ENCODE peak calls at places on chromosomes 6 and 20, in four cellular contexts. D, P, G and Z are unnamed samples.

GRCh38 chr6:56821005-56821432 is 133.9 kb upstream of the BEND6 start:
- DNase-seq in D (no peak), P (no peak), G (no peak), Z (no peak)

GRCh38 chr6:39823187-39823815 is 31.1 kb downstream of the DAAM2 start:
- DNase-seq in D (peak; percentile 52), P (no peak), G (no peak), Z (no peak)

GRCh38 chr20:63782521-63782971 is 43.0 kb downstream of the SLC2A4RG start:
- DNase-seq in D (no peak), P (no peak), G (no peak), Z (no peak)

GRCh38 chr20:52346797-52347196 is 155.2 kb upstream of the ZFP64 start:
- DNase-seq in D (no peak), P (no peak), G (no peak), Z (no peak)

GRCh38 chr6:29853245-29853644 is 25.6 kb downstream of the HLA-G start:
- DNase-seq in D (no peak), P (no peak), G (no peak), Z (no peak)

GRCh38 chr20:2652724-2653510 is 485 bp downstream of the NOP56 start:
- DNase-seq in D (peak; percentile 20), P (peak; percentile 55), G (peak; percentile 48), Z (no peak)

GRCh38 chr6:4567141-4567540 is 209.1 kb upstream of the CDYL start:
- DNase-seq in D (no peak), P (no peak), G (no peak), Z (no peak)

GRCh38 chr20:17641520-17641964 is 40.5 kb downstream of the RRBP1 start:
- DNase-seq in D (no peak), P (no peak), G (no peak), Z (no peak)

GRCh38 chr20:58546312-58546711 is 31.1 kb upstream of the APCDD1L start:
- DNase-seq in D (no peak), P (no peak), G (no peak), Z (no peak)

GRCh38 chr6:84967389-84967788 is 203.0 kb upstream of the TBX18 start:
- DNase-seq in D (peak; percentile 17), P (peak; percentile 29), G (peak; percentile 10), Z (no peak)

GRCh38 chr20:48157970-48158369 is 372.7 kb upstream of the SULF2 start:
- DNase-seq in D (peak; percentile 35), P (no peak), G (no peak), Z (no peak)

GRCh38 chr20:13613917-13614316 is 24.8 kb downstream of the TASP1 start:
- DNase-seq in D (no peak), P (no peak), G (no peak), Z (no peak)

GRCh38 chr20:22106308-22106938 is 401.0 kb downstream of the PAX1 start:
- DNase-seq in D (peak; percentile 33), P (peak; percentile 43), G (peak; percentile 18), Z (no peak)

GRCh38 chr6:155495011-155495768 is 39.6 kb upstream of the NOX3 start:
- DNase-seq in D (peak; percentile 32), P (peak; percentile 51), G (peak; percentile 25), Z (no peak)

GRCh38 chr6:1424306-1424927 is 35.0 kb downstream of the FOXF2 start:
- DNase-seq in D (peak; percentile 56), P (no peak), G (peak; percentile 68), Z (no peak)